ENCODE peak calls at places on chromosomes 3 and 15, in eight cellular contexts. L is GM06990; H is fibroblast of mammary gland; S is AG10803; Z is cardiac fibroblast; F is naive thymus-derived CD4-positive, alpha-beta T cell; Y is adipocyte; I is upper lobe of left lung. N is an unnamed sample.

GRCh38 chr3:113968986-113969385 is 21.2 kb downstream of the ZDHHC23 start:
- DNase-seq in I (no peak), L (no peak), S (peak), Y (peak), H (peak), F (no peak), Z (peak), N (no peak)

GRCh38 chr3:132726341-132726823 is 4.2 kb upstream of the NPHP3 start:
- DNase-seq in L (peak), F (no peak), H (peak), Z (peak), Y (peak), I (no peak), S (peak), N (peak)

GRCh38 chr15:33524274-33524673 is 213.5 kb downstream of the RYR3 start:
- DNase-seq in Y (no peak), I (no peak), S (no peak), H (no peak), Z (no peak), F (no peak), L (no peak), N (no peak)

GRCh38 chr3:37320276-37320675 is 145.9 kb upstream of the LRRFIP2 start:
- DNase-seq in F (no peak), S (no peak), H (no peak), L (peak), Z (no peak), Y (no peak), I (no peak), N (no peak)

GRCh38 chr15:83970290-83970890 is 265.2 kb upstream of the GOLGA6L4 start:
- DNase-seq in S (no peak), Z (peak), F (no peak), L (no peak), I (no peak), Y (no peak), H (peak), N (no peak)

GRCh38 chr15:66078196-66078928 is 175.2 kb downstream of the MEGF11 start:
- DNase-seq in I (no peak), L (no peak), Z (no peak), S (no peak), F (no peak), Y (no peak), H (no peak), N (no peak)

GRCh38 chr15:38373016-38373415 is 80.9 kb upstream of the FAM98B start:
- DNase-seq in Z (no peak), H (no peak), I (no peak), F (no peak), Y (peak), L (no peak), S (no peak), N (no peak)

GRCh38 chr15:88635343-88635742 is 3.5 kb upstream of the ISG20 start:
- DNase-seq in F (no peak), L (no peak), H (no peak), I (no peak), Z (no peak), S (peak), Y (peak), N (peak)

GRCh38 chr3:196868297-196868661 is 559 bp downstream of the SENP5 start:
- DNase-seq in S (peak), Y (peak), Z (peak), L (no peak), F (peak), H (peak), I (peak), N (no peak)

GRCh38 chr15:60479711-60480110 is 769 bp upstream of the ICE2 start:
- DNase-seq in Y (no peak), L (no peak), H (no peak), S (no peak), F (no peak), I (no peak), Z (no peak), N (peak)

GRCh38 chr3:51710631-51711351 is 3.9 kb downstream of the GRM2 start:
- DNase-seq in I (no peak), Y (peak), L (no peak), S (no peak), F (peak), H (no peak), Z (no peak), N (no peak)

DNA sequence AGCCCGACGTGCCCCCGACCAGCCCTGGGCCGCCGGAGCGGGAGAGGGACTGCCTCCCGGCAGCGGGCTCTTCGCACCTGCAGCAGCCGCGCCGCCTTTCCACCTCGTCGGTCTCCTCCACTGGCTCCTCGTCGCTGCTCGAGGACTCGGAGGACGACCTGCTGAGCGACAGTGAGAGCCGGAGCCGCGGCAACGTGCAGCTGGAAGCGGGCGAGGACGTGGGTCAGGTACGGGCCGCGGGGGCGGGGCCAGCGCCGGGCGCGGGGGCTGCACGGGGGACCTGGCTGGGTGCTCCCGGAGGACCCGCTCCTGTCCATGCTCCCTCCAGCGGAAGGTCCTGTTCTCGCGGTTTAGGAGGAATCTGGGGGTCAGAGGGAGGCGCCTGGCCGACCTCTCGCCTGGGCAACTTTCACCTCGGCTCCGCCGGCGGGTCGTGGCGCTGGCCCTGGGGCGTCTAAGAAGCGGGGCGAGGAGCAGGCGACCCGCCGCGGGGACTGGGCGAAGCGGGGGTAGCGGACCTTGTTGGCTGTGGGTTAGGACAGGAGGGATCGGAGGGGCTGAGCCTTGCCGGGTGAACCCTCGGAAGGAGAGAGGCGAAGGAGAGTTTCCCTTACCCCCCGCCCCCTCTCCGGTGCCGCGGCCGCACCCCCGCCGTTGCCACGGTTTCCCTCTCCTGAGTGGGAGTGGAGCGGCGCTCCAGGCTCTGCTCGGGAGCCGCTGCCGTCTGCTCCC is 682 bp downstream of the ITPKA start:
- DNase-seq in H (no peak), I (no peak), Z (no peak), S (no peak), L (peak), Y (peak), F (peak), N (no peak)
- H3K4me3 ChIP-seq in H (peak), I (peak), Z (peak), S (peak), L (peak), Y (peak), F (peak), N (peak)

GRCh38 chr15:50797926-50798325 is 32.4 kb upstream of the SPPL2A start:
- DNase-seq in Y (no peak), I (no peak), L (no peak), H (no peak), S (no peak), Z (no peak), F (no peak), N (no peak)
- H3K4me3 ChIP-seq in Y (no peak), I (no peak), L (no peak), H (no peak), S (no peak), Z (no peak), F (no peak), N (no peak)

GRCh38 chr15:29819979-29820801 is 2.1 kb downstream of the TJP1 start:
- DNase-seq in F (no peak), Y (no peak), H (no peak), S (no peak), Z (no peak), I (no peak), L (no peak), N (no peak)

GRCh38 chr15:29822100-29822684 is at the start of gene TJP1:
- DNase-seq in F (no peak), Y (peak), I (peak), Z (peak), L (no peak), S (peak), H (peak), N (no peak)

GRCh38 chr15:29821416-29822099 is 710 bp downstream of the TJP1 start:
- DNase-seq in I (peak), Z (peak), L (no peak), F (no peak), H (peak), S (peak), Y (peak), N (no peak)

GRCh38 chr15:29822685-29823459 is 604 bp upstream of the TJP1 start:
- DNase-seq in Z (peak), F (no peak), L (no peak), I (peak), H (peak), S (peak), Y (peak), N (no peak)

GRCh38 chr15:29820802-29821160 is 1.5 kb downstream of the TJP1 start:
- DNase-seq in S (no peak), F (no peak), L (no peak), I (no peak), Y (peak), Z (no peak), H (no peak), N (no peak)
- H3K4me3 ChIP-seq in S (peak), F (no peak), L (no peak), I (peak), Y (peak), Z (peak), H (peak), N (no peak)

DNA sequence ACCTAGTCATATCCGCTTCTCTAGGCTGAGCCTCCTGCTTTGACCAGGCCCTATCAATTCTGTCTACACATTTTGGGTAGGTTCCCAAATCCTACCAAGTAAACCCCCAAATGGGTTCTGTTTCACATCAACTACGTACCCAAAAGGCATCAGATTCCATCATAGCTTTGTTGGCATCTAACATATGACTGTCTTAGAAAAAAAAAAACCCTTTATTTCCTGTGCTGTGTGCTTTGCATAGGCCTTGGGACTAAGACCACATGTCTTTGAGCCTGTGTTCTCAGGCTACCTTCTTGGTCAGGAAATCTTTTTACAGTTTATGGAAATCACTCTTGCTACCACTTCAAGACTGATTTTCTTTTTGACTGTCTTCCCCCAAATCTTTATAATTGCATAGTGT is 111.3 kb downstream of the EOMES start:
- DNase-seq in S (no peak), Y (no peak), F (no peak), Z (peak), H (no peak), L (no peak), I (no peak), N (no peak)
- H3K4me3 ChIP-seq in S (no peak), Y (no peak), F (no peak), Z (no peak), H (no peak), L (no peak), I (no peak), N (no peak)

N was measured in Jurkat, Clone E6-1.